ENCODE peak calls at places on chromosomes 5 and 9, in five cellular contexts. Z, I, S, C and X are unnamed samples.

GRCh38 chr5:95219411-95219810 is 65.5 kb downstream of the MCTP1 start:
- DNase-seq in S (no peak), I (no peak), Z (no peak), C (no peak), X (no peak)

GRCh38 chr5:151743535-151743934 is 14.9 kb downstream of the ATOX1 start:
- DNase-seq in C (no peak), Z (peak), S (no peak), I (no peak), X (no peak)

GRCh38 chr5:35672995-35673394 is 55.3 kb downstream of the SPEF2 start:
- DNase-seq in I (no peak), C (peak), S (peak), Z (no peak), X (no peak)

GRCh38 chr5:71807909-71808308 is 88.8 kb downstream of the CARTPT start:
- DNase-seq in S (no peak), I (no peak), Z (no peak), C (no peak), X (no peak)

GRCh38 chr9:13865869-13866268 is 448.1 kb downstream of the NFIB start:
- DNase-seq in I (no peak), S (no peak), C (no peak), Z (no peak), X (no peak)

GRCh38 chr5:147813696-147814095 is 17.8 kb downstream of the SPINK1 start:
- DNase-seq in I (no peak), S (no peak), Z (no peak), C (no peak), X (no peak)

GRCh38 chr9:134477927-134478326 is 151.7 kb downstream of the RXRA start:
- DNase-seq in Z (no peak), S (no peak), C (no peak), I (no peak), X (no peak)

GRCh38 chr5:98108497-98108896 is 665.0 kb upstream of the RGMB start:
- DNase-seq in S (no peak), C (peak), Z (peak), I (no peak), X (no peak)

GRCh38 chr9:124835026-124835501 is 18.2 kb upstream of the WDR38 start:
- DNase-seq in C (peak), S (no peak), Z (peak), I (no peak), X (no peak)

GRCh38 chr5:78649220-78649700 is 688 bp upstream of the LHFPL2 start:
- DNase-seq in I (no peak), C (peak), S (no peak), Z (no peak), X (peak)

GRCh38 chr9:93090091-93090655 is 5.8 kb upstream of the CARD19 start:
- DNase-seq in S (no peak), C (no peak), Z (no peak), I (no peak), X (no peak)

GRCh38 chr5:157283434-157283833 is 17.5 kb downstream of the CYFIP2 start:
- DNase-seq in C (no peak), S (no peak), Z (no peak), I (no peak), X (no peak)

GRCh38 chr5:2989517-2989916 is 238.0 kb upstream of the IRX2 start:
- DNase-seq in I (no peak), S (no peak), Z (no peak), C (no peak), X (no peak)

GRCh38 chr9:99350461-99350860 is 128.4 kb downstream of the SEC61B start:
- DNase-seq in C (no peak), S (no peak), I (no peak), Z (peak), X (no peak)

GRCh38 chr9:135588886-135589595 is 27.5 kb downstream of the PAEP start:
- DNase-seq in C (no peak), S (peak), I (no peak), Z (no peak), X (no peak)

GRCh38 chr9:134069536-134070399 is 1.9 kb upstream of the BRD3 start:
- DNase-seq in I (no peak), S (peak), Z (no peak), C (no peak), X (no peak)

GRCh38 chr5:56737002-56737621 is 78.2 kb upstream of the MAP3K1 start:
- DNase-seq in Z (peak), S (no peak), I (no peak), C (peak), X (no peak)

GRCh38 chr5:143229426-143229895 is 174.0 kb downstream of the NR3C1 start:
- DNase-seq in C (no peak), S (no peak), I (no peak), Z (no peak), X (no peak)

GRCh38 chr5:94471496-94471895 is 146.9 kb downstream of the KIAA0825 start:
- DNase-seq in S (no peak), C (peak), Z (no peak), I (no peak), X (no peak)

GRCh38 chr9:92682269-92682668 is 12.3 kb upstream of the IPPK start:
- DNase-seq in Z (no peak), I (no peak), S (no peak), C (no peak), X (no peak)

GRCh38 chr9:132074736-132075135 is 4.9 kb downstream of the MED27 start:
- DNase-seq in I (no peak), S (no peak), C (no peak), Z (peak), X (no peak)

GRCh38 chr9:94011134-94011533 is 56.0 kb upstream of the BARX1 start:
- DNase-seq in I (no peak), Z (no peak), C (no peak), S (no peak), X (no peak)

GRCh38 chr5:62938927-62939326 is 360.3 kb downstream of the LRRC70 start:
- DNase-seq in C (peak), Z (no peak), I (no peak), S (peak), X (peak)

GRCh38 chr9:124760719-124761118 is 10.4 kb downstream of the NR6A1 start:
- DNase-seq in C (no peak), S (peak), Z (no peak), I (no peak), X (no peak)

GRCh38 chr5:67542489-67542888 is 345.9 kb upstream of the CD180 start:
- DNase-seq in C (no peak), Z (no peak), S (no peak), I (no peak), X (no peak)

GRCh38 chr5:89342106-89342876 is 459.3 kb upstream of the MEF2C start:
- DNase-seq in I (no peak), C (peak), S (no peak), Z (peak), X (no peak)

GRCh38 chr9:132012704-132013345 is 66.8 kb downstream of the MED27 start:
- DNase-seq in C (no peak), I (no peak), Z (no peak), S (no peak), X (no peak)

GRCh38 chr9:111993319-111993718 is 96.7 kb downstream of the UGCG start:
- DNase-seq in Z (no peak), C (no peak), S (no peak), I (no peak), X (no peak)

GRCh38 chr9:92807757-92808725 is 43.4 kb upstream of the BICD2 start:
- DNase-seq in C (no peak), S (peak), I (no peak), Z (no peak), X (peak)

DNA sequence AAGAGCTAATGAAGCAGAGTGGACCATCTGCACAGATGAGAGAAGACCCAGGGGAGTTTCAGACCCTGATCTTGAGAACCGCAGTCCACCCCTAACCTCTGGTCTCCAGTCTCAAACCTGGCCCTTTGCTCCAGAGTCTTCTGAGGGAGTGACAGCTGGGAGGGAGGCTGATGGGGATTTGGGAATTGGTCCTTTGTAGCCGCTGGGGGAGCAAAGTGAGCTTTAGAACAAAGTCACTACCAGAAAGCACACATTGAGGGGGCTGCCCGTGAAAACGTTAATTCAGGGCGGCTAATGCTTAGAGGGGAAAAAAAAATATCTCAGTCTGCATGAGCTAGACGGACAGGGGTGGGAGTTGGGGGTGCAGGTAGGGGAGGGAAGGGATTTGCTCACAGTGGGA is 123.2 kb upstream of the RETREG1 start:
- DNase-seq in Z (no peak), I (no peak), C (no peak), S (peak), X (no peak)
- H3K14ac ChIP-seq in Z (no peak), I (no peak), C (no peak), S (peak), X (no peak)

GRCh38 chr9:3876553-3876952 is 350.8 kb upstream of the RFX3 start:
- DNase-seq in S (no peak), Z (no peak), C (no peak), I (no peak), X (no peak)

GRCh38 chr9:3873818-3874217 is 348.0 kb upstream of the RFX3 start:
- DNase-seq in S (no peak), Z (peak), C (no peak), I (no peak), X (no peak)

GRCh38 chr9:3879315-3879714 is 353.5 kb upstream of the RFX3 start:
- DNase-seq in C (no peak), S (no peak), Z (no peak), I (no peak), X (no peak)

GRCh38 chr9:3875371-3876132 is 349.8 kb upstream of the RFX3 start:
- DNase-seq in S (no peak), C (peak), I (no peak), Z (peak), X (peak)

GRCh38 chr9:3874472-3875370 is 348.9 kb upstream of the RFX3 start:
- DNase-seq in Z (no peak), S (no peak), I (no peak), C (peak), X (no peak)
- H2BK120ac ChIP-seq in Z (peak), S (no peak), I (no peak), C (peak), X (no peak)

DNA sequence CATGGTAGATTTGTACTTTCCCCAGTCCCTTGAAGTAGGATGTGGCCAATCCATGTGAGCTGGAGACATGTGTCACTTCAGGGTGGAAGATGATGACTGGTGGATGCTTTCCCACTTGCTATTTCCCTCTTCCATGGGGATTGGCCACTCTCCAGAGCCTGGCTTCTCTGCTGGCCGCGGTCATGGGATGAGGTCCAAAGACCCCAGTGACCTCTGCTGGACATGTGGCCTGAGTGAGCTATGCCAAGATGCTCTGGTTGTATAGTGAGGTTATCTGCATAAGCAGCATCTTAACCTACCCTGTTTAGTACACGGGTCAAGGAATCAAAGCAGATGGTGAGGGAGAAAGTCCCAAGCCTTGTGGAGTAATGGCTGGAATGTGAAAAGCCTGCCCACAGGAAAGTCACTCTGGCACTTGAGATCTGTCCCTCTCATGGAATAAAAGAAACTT is 47.1 kb downstream of the SH3PXD2B start:
- DNase-seq in I (no peak), S (no peak), C (no peak), Z (peak), X (no peak)
- H3K14ac ChIP-seq in I (no peak), S (no peak), C (no peak), Z (no peak), X (no peak)

GRCh38 chr5:124602925-124603650 is 143.4 kb downstream of the ZNF608 start:
- DNase-seq in S (no peak), I (no peak), Z (no peak), C (no peak), X (no peak)
- H2BK120ac ChIP-seq in S (no peak), I (no peak), Z (no peak), C (no peak), X (no peak)